ENCODE peak calls at places on chromosome 2, in nine cellular contexts. O, N, V, W, G, D, F, J and L are unnamed samples.
A peak's percentile ranks its signal among the peaks of the same experiment; 100 is the strongest.

GRCh38 chr2:177078416-177078815 is 134.2 kb upstream of the HNRNPA3 start:
- DNase-seq in O (no peak), N (no peak), V (peak; percentile 98), W (no peak), G (no peak), D (no peak), F (peak; percentile 47), J (no peak), L (no peak)

GRCh38 chr2:181430406-181431199 is 26.6 kb upstream of the ITGA4 start:
- DNase-seq in O (no peak), N (no peak), V (no peak), W (peak; percentile 70), G (no peak), D (no peak), F (no peak), J (peak; percentile 48), L (no peak)

GRCh38 chr2:37653805-37654378 is 17.6 kb downstream of the CDC42EP3 start:
- DNase-seq in O (no peak), N (no peak), V (no peak), W (peak; percentile 82), G (peak; percentile 87), D (no peak), F (peak; percentile 79), J (peak; percentile 49), L (no peak)

GRCh38 chr2:150621800-150622199 is 134.3 kb upstream of the RND3 start:
- DNase-seq in O (no peak), N (no peak), V (no peak), W (no peak), G (no peak), D (no peak), F (no peak), J (no peak), L (peak; percentile 54)

GRCh38 chr2:153487482-153487881 is 8.9 kb upstream of the RPRM start:
- DNase-seq in O (no peak), N (no peak), V (no peak), W (no peak), G (no peak), D (no peak), F (no peak), J (no peak), L (no peak)

GRCh38 chr2:86047575-86048382 is 57.9 kb downstream of the POLR1A start:
- DNase-seq in O (no peak), N (no peak), V (peak; percentile 48), W (no peak), G (no peak), D (no peak), F (no peak), J (no peak), L (no peak)

GRCh38 chr2:189163889-189164288 is 15.7 kb downstream of the COL5A2 start:
- DNase-seq in O (no peak), N (no peak), V (no peak), W (no peak), G (no peak), D (no peak), F (no peak), J (no peak), L (peak; percentile 56)

GRCh38 chr2:68855550-68855949 is 15.6 kb downstream of the BMP10 start:
- DNase-seq in O (no peak), N (no peak), V (no peak), W (no peak), G (no peak), D (no peak), F (no peak), J (no peak), L (no peak)

GRCh38 chr2:203706403-203706802 is at the start of gene CD28:
- DNase-seq in O (no peak), N (no peak), V (peak; percentile 69), W (peak; percentile 98), G (no peak), D (peak; percentile 70), F (peak; percentile 45), J (peak; percentile 10), L (no peak)

GRCh38 chr2:18077724-18078123 is 199.3 kb downstream of the KCNS3 start:
- DNase-seq in O (no peak), N (no peak), V (no peak), W (no peak), G (no peak), D (no peak), F (no peak), J (no peak), L (no peak)

GRCh38 chr2:239826786-239827510 is 198.2 kb downstream of the NDUFA10 start:
- DNase-seq in O (no peak), N (no peak), V (peak; percentile 62), W (no peak), G (no peak), D (no peak), F (peak; percentile 23), J (no peak), L (no peak)

GRCh38 chr2:240991378-240992263 is 6.8 kb upstream of the SNED1 start:
- DNase-seq in O (peak; percentile 18), N (no peak), V (peak; percentile 96), W (no peak), G (peak; percentile 20), D (no peak), F (peak; percentile 88), J (no peak), L (peak; percentile 88)

GRCh38 chr2:42448163-42448562 is 45.6 kb downstream of the KCNG3 start:
- DNase-seq in O (no peak), N (no peak), V (no peak), W (no peak), G (no peak), D (no peak), F (no peak), J (no peak), L (no peak)

GRCh38 chr2:135820003-135820618 is 16.9 kb downstream of the LCT start:
- DNase-seq in O (no peak), N (no peak), V (no peak), W (no peak), G (no peak), D (peak; percentile 76), F (no peak), J (no peak), L (no peak)

GRCh38 chr2:88190808-88191721 is 20.9 kb downstream of the THNSL2 start:
- DNase-seq in O (peak; percentile 68), N (peak; percentile 81), V (no peak), W (peak; percentile 51), G (no peak), D (no peak), F (no peak), J (no peak), L (peak; percentile 64)

GRCh38 chr2:206361407-206362045 is 81.8 kb upstream of the ADAM23 start:
- DNase-seq in O (no peak), N (no peak), V (no peak), W (no peak), G (no peak), D (no peak), F (no peak), J (no peak), L (no peak)

GRCh38 chr2:139281124-139281523 is 500.9 kb upstream of the NXPH2 start:
- DNase-seq in O (no peak), N (no peak), V (no peak), W (no peak), G (no peak), D (no peak), F (no peak), J (no peak), L (no peak)

GRCh38 chr2:114010001-114010400 is 120.1 kb downstream of the ACTR3 start:
- DNase-seq in O (no peak), N (no peak), V (no peak), W (no peak), G (no peak), D (no peak), F (no peak), J (no peak), L (no peak)

GRCh38 chr2:1136071-1136470 is 185.4 kb downstream of the SNTG2 start:
- DNase-seq in O (no peak), N (peak; percentile 15), V (no peak), W (no peak), G (no peak), D (no peak), F (no peak), J (no peak), L (peak; percentile 20)

GRCh38 chr2:62999905-63000304 is 50.7 kb upstream of the OTX1 start:
- DNase-seq in O (no peak), N (no peak), V (no peak), W (no peak), G (no peak), D (no peak), F (peak; percentile 63), J (no peak), L (peak; percentile 42)

GRCh38 chr2:138421971-138422335 is 79.6 kb upstream of the SPOPL start:
- DNase-seq in O (no peak), N (no peak), V (no peak), W (no peak), G (no peak), D (no peak), F (no peak), J (no peak), L (no peak)

GRCh38 chr2:25757906-25758305 is 84.5 kb upstream of the DTNB start:
- DNase-seq in O (no peak), N (no peak), V (no peak), W (no peak), G (no peak), D (no peak), F (no peak), J (no peak), L (no peak)

GRCh38 chr2:67825476-67825875 is 237.3 kb downstream of the C1D start:
- DNase-seq in O (no peak), N (no peak), V (no peak), W (peak; percentile 58), G (no peak), D (no peak), F (no peak), J (peak; percentile 5), L (no peak)

GRCh38 chr2:169705927-169706326 is 11.7 kb downstream of the PHOSPHO2 start:
- DNase-seq in O (no peak), N (no peak), V (no peak), W (no peak), G (no peak), D (no peak), F (no peak), J (no peak), L (peak; percentile 95)

GRCh38 chr2:172777431-172777830 is 41.8 kb downstream of the RAPGEF4 start:
- DNase-seq in O (no peak), N (no peak), V (no peak), W (no peak), G (no peak), D (no peak), F (no peak), J (no peak), L (no peak)

GRCh38 chr2:199749571-199749970 is 101.4 kb downstream of the FTCDNL1 start:
- DNase-seq in O (no peak), N (no peak), V (no peak), W (no peak), G (no peak), D (no peak), F (no peak), J (no peak), L (no peak)

GRCh38 chr2:161090401-161090800 is 69.8 kb upstream of the TANK start:
- DNase-seq in O (no peak), N (no peak), V (no peak), W (no peak), G (no peak), D (no peak), F (no peak), J (peak; percentile 6), L (peak; percentile 28)

GRCh38 chr2:233418761-233419625 is 64.7 kb downstream of the DGKD start:
- DNase-seq in O (no peak), N (no peak), V (peak; percentile 83), W (peak; percentile 85), G (no peak), D (no peak), F (peak; percentile 65), J (peak; percentile 74), L (peak; percentile 31)

GRCh38 chr2:120977582-120978358 is 242.1 kb downstream of the GLI2 start:
- DNase-seq in O (no peak), N (no peak), V (no peak), W (no peak), G (no peak), D (no peak), F (no peak), J (no peak), L (no peak)

GRCh38 chr2:100409461-100409860 is 8.0 kb downstream of the CHST10 start:
- DNase-seq in O (no peak), N (no peak), V (no peak), W (no peak), G (no peak), D (no peak), F (no peak), J (no peak), L (no peak)

GRCh38 chr2:27638709-27639108 is 9.9 kb downstream of the GPN1 start:
- DNase-seq in O (no peak), N (no peak), V (no peak), W (no peak), G (no peak), D (no peak), F (no peak), J (no peak), L (no peak)